ENCODE peak calls at places on chromosome 4, in four cellular contexts. One of them, this sample, is unnamed.

GRCh38 chr4:121811122-121811521 is 10.0 kb downstream of the EXOSC9 start:
- DNase-seq in activated T-helper 1 cell treated with anti-CD3 and anti-CD28 coated beads, Interleukin-12 subunit alpha, Interleukin-12 subunit beta, Interleukin-2, Interleukin-4 antibody, amounts not matched to agents 30 ng/mL and 10 ng/mL and 1 ng/mL, durations not matched to agents 14 hours and 24 hours and 36 hours: no peak
- DNase-seq in PC-3: no peak
- DNase-seq in choroid plexus epithelial cell: no peak
- DNase-seq in this sample: no peak

GRCh38 chr4:55424791-55425190 is 29.0 kb downstream of the TMEM165 start:
- DNase-seq in choroid plexus epithelial cell: no peak
- DNase-seq in activated T-helper 1 cell treated with anti-CD3 and anti-CD28 coated beads, Interleukin-12 subunit alpha, Interleukin-12 subunit beta, Interleukin-2, Interleukin-4 antibody, amounts not matched to agents 30 ng/mL and 10 ng/mL and 1 ng/mL, durations not matched to agents 14 hours and 24 hours and 36 hours: no peak
- DNase-seq in PC-3: no peak
- DNase-seq in this sample: peak

GRCh38 chr4:23333946-23334878 is 555.6 kb downstream of the PPARGC1A start:
- DNase-seq in PC-3: peak
- DNase-seq in choroid plexus epithelial cell: peak
- DNase-seq in activated T-helper 1 cell treated with anti-CD3 and anti-CD28 coated beads, Interleukin-12 subunit alpha, Interleukin-12 subunit beta, Interleukin-2, Interleukin-4 antibody, amounts not matched to agents 30 ng/mL and 10 ng/mL and 1 ng/mL, durations not matched to agents 14 hours and 24 hours and 36 hours: peak
- DNase-seq in this sample: peak

GRCh38 chr4:174873931-174874330 is 44.2 kb upstream of the ADAM29 start:
- DNase-seq in PC-3: peak
- DNase-seq in choroid plexus epithelial cell: peak
- DNase-seq in activated T-helper 1 cell treated with anti-CD3 and anti-CD28 coated beads, Interleukin-12 subunit alpha, Interleukin-12 subunit beta, Interleukin-2, Interleukin-4 antibody, amounts not matched to agents 30 ng/mL and 10 ng/mL and 1 ng/mL, durations not matched to agents 14 hours and 24 hours and 36 hours: no peak
- DNase-seq in this sample: peak

GRCh38 chr4:121989715-121990114 is 37.9 kb upstream of the TRPC3 start:
- DNase-seq in activated T-helper 1 cell treated with anti-CD3 and anti-CD28 coated beads, Interleukin-12 subunit alpha, Interleukin-12 subunit beta, Interleukin-2, Interleukin-4 antibody, amounts not matched to agents 30 ng/mL and 10 ng/mL and 1 ng/mL, durations not matched to agents 14 hours and 24 hours and 36 hours: no peak
- DNase-seq in PC-3: no peak
- DNase-seq in choroid plexus epithelial cell: peak
- DNase-seq in this sample: peak

GRCh38 chr4:144646523-144647094 is 653 bp downstream of the HHIP start:
- DNase-seq in PC-3: no peak
- DNase-seq in choroid plexus epithelial cell: peak
- DNase-seq in activated T-helper 1 cell treated with anti-CD3 and anti-CD28 coated beads, Interleukin-12 subunit alpha, Interleukin-12 subunit beta, Interleukin-2, Interleukin-4 antibody, amounts not matched to agents 30 ng/mL and 10 ng/mL and 1 ng/mL, durations not matched to agents 14 hours and 24 hours and 36 hours: no peak
- DNase-seq in this sample: no peak

GRCh38 chr4:2060578-2061207 is 1.6 kb downstream of the NAT8L start:
- DNase-seq in choroid plexus epithelial cell: no peak
- DNase-seq in PC-3: no peak
- DNase-seq in activated T-helper 1 cell treated with anti-CD3 and anti-CD28 coated beads, Interleukin-12 subunit alpha, Interleukin-12 subunit beta, Interleukin-2, Interleukin-4 antibody, amounts not matched to agents 30 ng/mL and 10 ng/mL and 1 ng/mL, durations not matched to agents 14 hours and 24 hours and 36 hours: no peak
- DNase-seq in this sample: no peak

GRCh38 chr4:182929296-182929695 is 12.1 kb upstream of the DCTD start:
- DNase-seq in activated T-helper 1 cell treated with anti-CD3 and anti-CD28 coated beads, Interleukin-12 subunit alpha, Interleukin-12 subunit beta, Interleukin-2, Interleukin-4 antibody, amounts not matched to agents 30 ng/mL and 10 ng/mL and 1 ng/mL, durations not matched to agents 14 hours and 24 hours and 36 hours: no peak
- DNase-seq in choroid plexus epithelial cell: peak
- DNase-seq in PC-3: peak
- DNase-seq in this sample: peak

GRCh38 chr4:100869266-100869665 is 351.4 kb upstream of the EMCN start:
- DNase-seq in activated T-helper 1 cell treated with anti-CD3 and anti-CD28 coated beads, Interleukin-12 subunit alpha, Interleukin-12 subunit beta, Interleukin-2, Interleukin-4 antibody, amounts not matched to agents 30 ng/mL and 10 ng/mL and 1 ng/mL, durations not matched to agents 14 hours and 24 hours and 36 hours: no peak
- DNase-seq in PC-3: no peak
- DNase-seq in choroid plexus epithelial cell: peak
- DNase-seq in this sample: no peak

This sample was measured in fibroblast of mammary gland.